ENCODE peak calls at places on chromosomes 5 and 9, in eight cellular contexts. Y, E, M, J, K, U, V and Q are unnamed samples.

GRCh38 chr5:5456858-5457257 is 34.4 kb downstream of the ICE1 start:
- DNase-seq in Y (no peak), E (no peak), M (no peak), J (peak), K (no peak), U (no peak), V (no peak), Q (no peak)

GRCh38 chr9:106862115-106862945 is 636 bp upstream of the ZNF462 start:
- DNase-seq in Y (peak), E (peak), M (peak), J (peak), K (peak), U (peak), V (peak), Q (peak)

GRCh38 chr5:138972836-138973235 is 97.7 kb upstream of the LRRTM2 start:
- DNase-seq in Y (no peak), E (no peak), M (no peak), J (no peak), K (no peak), U (no peak), V (no peak), Q (no peak)

GRCh38 chr5:39775458-39776365 is 350.9 kb upstream of the DAB2 start:
- DNase-seq in Y (no peak), E (peak), M (peak), J (peak), K (no peak), U (peak), V (no peak), Q (no peak)

GRCh38 chr9:108634164-108634563 is 221.6 kb downstream of the ACTL7B start:
- DNase-seq in Y (no peak), E (no peak), M (peak), J (peak), K (no peak), U (peak), V (no peak), Q (no peak)

GRCh38 chr5:157328277-157328912 is 62.5 kb downstream of the CYFIP2 start:
- DNase-seq in Y (peak), E (peak), M (peak), J (peak), K (no peak), U (peak), V (peak), Q (peak)

GRCh38 chr9:72633966-72634365 is 112.6 kb downstream of the TMC1 start:
- DNase-seq in Y (no peak), E (peak), M (peak), J (peak), K (no peak), U (peak), V (no peak), Q (no peak)

GRCh38 chr5:123304777-123305316 is 118.4 kb downstream of the CEP120 start:
- DNase-seq in Y (no peak), E (no peak), M (no peak), J (no peak), K (no peak), U (no peak), V (no peak), Q (no peak)

GRCh38 chr9:34651286-34651685 is 699 bp upstream of the IL11RA start:
- DNase-seq in Y (no peak), E (peak), M (peak), J (no peak), K (no peak), U (peak), V (no peak), Q (no peak)

GRCh38 chr5:143182901-143183820 is 220.3 kb downstream of the NR3C1 start:
- DNase-seq in Y (no peak), E (peak), M (no peak), J (no peak), K (peak), U (no peak), V (no peak), Q (no peak)

GRCh38 chr5:14574891-14575496 is 6.6 kb upstream of the OTULINL start:
- DNase-seq in Y (no peak), E (no peak), M (no peak), J (peak), K (no peak), U (peak), V (no peak), Q (no peak)

GRCh38 chr5:179908528-179908927 is 831 bp upstream of the TBC1D9B start:
- DNase-seq in Y (no peak), E (no peak), M (no peak), J (no peak), K (no peak), U (no peak), V (peak), Q (peak)

GRCh38 chr9:23551929-23552707 is 273.9 kb downstream of the ELAVL2 start:
- DNase-seq in Y (no peak), E (no peak), M (no peak), J (no peak), K (no peak), U (no peak), V (no peak), Q (no peak)

GRCh38 chr9:113879906-113880305 is 3.8 kb downstream of the ZNF618 start:
- DNase-seq in Y (no peak), E (peak), M (no peak), J (no peak), K (no peak), U (no peak), V (no peak), Q (no peak)

GRCh38 chr9:131289301-131290038 is at the start of gene PLPP7:
- DNase-seq in Y (no peak), E (peak), M (peak), J (no peak), K (peak), U (no peak), V (peak), Q (no peak)

GRCh38 chr9:116937361-116937760 is 250.3 kb downstream of the TRIM32 start:
- DNase-seq in Y (no peak), E (peak), M (no peak), J (peak), K (no peak), U (no peak), V (no peak), Q (no peak)

GRCh38 chr9:133107961-133108793 is 12.9 kb downstream of the RALGDS start:
- DNase-seq in Y (no peak), E (no peak), M (no peak), J (no peak), K (no peak), U (no peak), V (no peak), Q (no peak)

GRCh38 chr5:31531543-31531887 is 378 bp downstream of the DROSHA start:
- DNase-seq in Y (peak), E (no peak), M (peak), J (peak), K (no peak), U (no peak), V (peak), Q (no peak)

GRCh38 chr9:33416996-33417395 is 14.6 kb upstream of the AQP7 start:
- DNase-seq in Y (no peak), E (no peak), M (no peak), J (no peak), K (no peak), U (no peak), V (no peak), Q (no peak)

GRCh38 chr9:14480561-14480960 is 166.6 kb upstream of the NFIB start:
- DNase-seq in Y (no peak), E (no peak), M (no peak), J (no peak), K (no peak), U (no peak), V (no peak), Q (no peak)

GRCh38 chr5:68884893-68885292 is 208.9 kb upstream of the SLC30A5 start:
- DNase-seq in Y (no peak), E (no peak), M (no peak), J (peak), K (no peak), U (peak), V (no peak), Q (no peak)

GRCh38 chr5:172502969-172503368 is 48.6 kb upstream of the SH3PXD2B start:
- DNase-seq in Y (peak), E (no peak), M (no peak), J (peak), K (no peak), U (no peak), V (no peak), Q (peak)

GRCh38 chr9:81002920-81003319 is 686.4 kb downstream of the TLE1 start:
- DNase-seq in Y (no peak), E (no peak), M (no peak), J (no peak), K (no peak), U (no peak), V (no peak), Q (no peak)

GRCh38 chr9:4680750-4681149 is 1.4 kb downstream of the CDC37L1 start:
- DNase-seq in Y (no peak), E (peak), M (peak), J (no peak), K (no peak), U (peak), V (no peak), Q (no peak)

GRCh38 chr5:56259002-56259511 is 25.9 kb upstream of the ANKRD55 start:
- DNase-seq in Y (no peak), E (peak), M (peak), J (peak), K (no peak), U (peak), V (no peak), Q (no peak)

GRCh38 chr9:136258786-136259516 is 13.3 kb upstream of the QSOX2 start:
- DNase-seq in Y (no peak), E (no peak), M (no peak), J (no peak), K (no peak), U (no peak), V (no peak), Q (no peak)

GRCh38 chr5:1090538-1090937 is 21.3 kb downstream of the SLC12A7 start:
- DNase-seq in Y (no peak), E (peak), M (no peak), J (no peak), K (no peak), U (no peak), V (no peak), Q (no peak)

GRCh38 chr9:135075234-135076142 is 12.0 kb upstream of the OLFM1 start:
- DNase-seq in Y (peak), E (no peak), M (peak), J (no peak), K (peak), U (no peak), V (peak), Q (no peak)

GRCh38 chr9:3224931-3225330 is 300.9 kb downstream of the RFX3 start:
- DNase-seq in Y (no peak), E (no peak), M (no peak), J (no peak), K (no peak), U (no peak), V (no peak), Q (no peak)

GRCh38 chr9:87950296-87950695 is 24.0 kb downstream of the CDK20 start:
- DNase-seq in Y (no peak), E (no peak), M (no peak), J (no peak), K (no peak), U (no peak), V (no peak), Q (no peak)

GRCh38 chr9:138075496-138075895 is 197.9 kb downstream of the CACNA1B start:
- DNase-seq in Y (peak), E (no peak), M (no peak), J (no peak), K (no peak), U (no peak), V (no peak), Q (no peak)

GRCh38 chr5:96579711-96580110 is 82.5 kb upstream of the CAST start:
- DNase-seq in Y (no peak), E (no peak), M (no peak), J (no peak), K (no peak), U (no peak), V (no peak), Q (no peak)

GRCh38 chr9:116157436-116158138 is 4.0 kb downstream of the PAPPA start:
- DNase-seq in Y (no peak), E (peak), M (peak), J (no peak), K (no peak), U (no peak), V (peak), Q (no peak)

GRCh38 chr5:172729588-172729987 is 41.4 kb downstream of the DUSP1 start:
- DNase-seq in Y (no peak), E (no peak), M (no peak), J (no peak), K (no peak), U (no peak), V (no peak), Q (no peak)

GRCh38 chr5:140882591-140882899 is 621 bp downstream of the PCDHA13 start:
- DNase-seq in Y (no peak), E (no peak), M (no peak), J (peak), K (no peak), U (peak), V (no peak), Q (no peak)

GRCh38 chr5:135372654-135373381 is 26.2 kb downstream of the MACROH2A1 start:
- DNase-seq in Y (no peak), E (no peak), M (no peak), J (no peak), K (no peak), U (no peak), V (no peak), Q (no peak)

GRCh38 chr5:27682600-27682999 is 644.2 kb upstream of the CDH9 start:
- DNase-seq in Y (no peak), E (no peak), M (no peak), J (peak), K (no peak), U (peak), V (no peak), Q (no peak)

GRCh38 chr5:62306494-62307363 is 723 bp downstream of the KIF2A start:
- DNase-seq in Y (peak), E (peak), M (peak), J (no peak), K (no peak), U (peak), V (peak), Q (peak)

GRCh38 chr9:70121818-70122436 is 78.3 kb downstream of the MAMDC2 start:
- DNase-seq in Y (no peak), E (peak), M (peak), J (peak), K (no peak), U (no peak), V (no peak), Q (no peak)

GRCh38 chr5:167573274-167574127 is 717.9 kb upstream of the WWC1 start:
- DNase-seq in Y (peak), E (peak), M (peak), J (peak), K (no peak), U (peak), V (peak), Q (no peak)
- TF ChIP-seq CTCF in Y (no peak), E (no peak), M (peak), J (no peak), K (no peak), U (no peak), V (no peak), Q (no peak)

GRCh38 chr5:177497297-177498012 is at the start of gene PDLIM7:
- DNase-seq in Y (peak), E (peak), M (peak), J (peak), K (peak), U (peak), V (peak), Q (peak)
- TF ChIP-seq CTCF in Y (no peak), E (no peak), M (peak), J (peak), K (peak), U (no peak), V (no peak), Q (peak)

GRCh38 chr9:89175739-89176360 is 2.8 kb downstream of the SHC3 start:
- DNase-seq in Y (no peak), E (no peak), M (peak), J (no peak), K (no peak), U (no peak), V (no peak), Q (no peak)

GRCh38 chr9:89178162-89179120 is at the start of gene SHC3:
- DNase-seq in Y (no peak), E (peak), M (peak), J (no peak), K (no peak), U (no peak), V (peak), Q (peak)

GRCh38 chr9:89177401-89178161 is 1.0 kb downstream of the SHC3 start:
- DNase-seq in Y (peak), E (no peak), M (peak), J (no peak), K (no peak), U (no peak), V (peak), Q (peak)

GRCh38 chr9:89179535-89179919 is 909 bp upstream of the SHC3 start:
- DNase-seq in Y (no peak), E (peak), M (peak), J (peak), K (no peak), U (no peak), V (peak), Q (no peak)

GRCh38 chr9:89177021-89177400 is 1.6 kb downstream of the SHC3 start:
- DNase-seq in Y (no peak), E (peak), M (peak), J (no peak), K (no peak), U (no peak), V (no peak), Q (no peak)
- TF ChIP-seq CTCF in Y (no peak), E (peak), M (no peak), J (no peak), K (no peak), U (no peak), V (no peak), Q (no peak)

GRCh38 chr9:36905101-36906066 is 128.7 kb downstream of the PAX5 start:
- DNase-seq in Y (no peak), E (no peak), M (no peak), J (no peak), K (no peak), U (no peak), V (no peak), Q (no peak)
- TF ChIP-seq CTCF in Y (peak), E (no peak), M (no peak), J (peak), K (no peak), U (no peak), V (peak), Q (peak)

GRCh38 chr5:165029471-165029870 is 1524.1 kb downstream of the MAT2B start:
- DNase-seq in Y (no peak), E (peak), M (no peak), J (no peak), K (no peak), U (peak), V (peak), Q (no peak)
- TF ChIP-seq CTCF in Y (no peak), E (peak), M (no peak), J (no peak), K (peak), U (peak), V (peak), Q (peak)

GRCh38 chr5:163189023-163189553 is 248.3 kb upstream of the CCNG1 start:
- DNase-seq in Y (no peak), E (no peak), M (no peak), J (no peak), K (no peak), U (no peak), V (no peak), Q (no peak)
- TF ChIP-seq CTCF in Y (no peak), E (no peak), M (no peak), J (no peak), K (no peak), U (no peak), V (no peak), Q (no peak)

DNA sequence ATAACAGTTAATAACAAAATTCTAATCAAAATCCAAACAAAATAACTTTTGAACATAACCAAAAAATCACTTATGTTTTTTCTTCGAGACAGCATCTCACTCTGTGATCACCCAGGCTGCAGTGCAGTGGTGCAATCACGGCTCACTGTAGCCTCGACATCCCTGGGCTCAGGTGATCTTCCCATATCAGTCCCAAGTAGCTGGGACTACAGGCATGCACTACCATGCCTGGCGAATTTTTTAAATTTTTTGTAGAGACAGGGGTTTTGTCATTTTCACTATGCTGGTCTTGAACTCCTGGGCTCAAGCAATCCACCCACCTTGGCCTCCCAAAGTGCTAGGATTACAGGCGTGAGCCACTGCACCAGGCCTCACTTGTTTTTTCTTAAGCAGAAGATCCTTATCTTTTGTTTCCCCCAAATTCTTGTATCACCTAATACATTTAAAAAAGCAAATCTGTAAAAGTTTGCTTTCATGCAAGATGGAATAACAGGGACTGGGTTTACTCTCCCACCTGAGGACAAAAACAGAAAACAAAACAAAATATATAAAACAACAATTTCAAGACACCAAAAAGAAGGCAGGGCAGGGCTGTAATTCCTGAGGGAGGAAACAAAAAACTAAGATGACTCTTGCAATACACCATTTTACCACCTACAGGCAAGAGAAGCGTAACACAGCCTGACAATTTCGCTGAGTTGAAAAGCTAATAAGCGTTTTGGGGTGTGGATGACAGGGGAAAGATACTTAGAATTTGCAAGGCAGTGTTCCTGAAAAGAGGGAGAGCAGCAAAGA is 71.4 kb downstream of the RAPGEF6 start:
- DNase-seq in Y (no peak), E (no peak), M (no peak), J (no peak), K (no peak), U (no peak), V (no peak), Q (no peak)
- TF ChIP-seq CTCF in Y (no peak), E (no peak), M (no peak), J (no peak), K (no peak), U (no peak), V (no peak), Q (peak)

GRCh38 chr9:90960941-90961340 is 159.3 kb downstream of the SYK start:
- DNase-seq in Y (no peak), E (no peak), M (peak), J (no peak), K (no peak), U (peak), V (no peak), Q (no peak)
- TF ChIP-seq CTCF in Y (no peak), E (no peak), M (no peak), J (no peak), K (no peak), U (no peak), V (no peak), Q (no peak)

DNA sequence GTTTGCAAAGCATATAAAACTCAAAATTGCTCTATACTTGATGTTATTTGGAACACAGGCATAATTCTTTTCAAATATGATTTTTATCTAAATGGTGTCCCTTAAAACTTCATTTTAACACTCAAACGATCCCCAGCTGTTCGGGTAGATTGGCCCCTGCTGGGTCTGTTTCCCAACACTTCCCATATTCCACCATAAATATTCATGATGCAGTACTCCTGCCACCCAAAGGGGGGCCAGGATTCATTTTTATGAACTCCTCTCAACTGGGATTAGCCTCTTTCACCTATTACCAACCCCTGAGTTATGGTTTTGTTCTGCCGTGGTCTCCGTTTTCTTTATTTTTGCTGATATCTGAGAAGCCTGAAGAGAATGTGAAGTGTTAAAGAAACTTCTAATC is 383.9 kb downstream of the DMRT2 start:
- DNase-seq in Y (no peak), E (no peak), M (peak), J (peak), K (no peak), U (peak), V (no peak), Q (no peak)
- TF ChIP-seq CTCF in Y (peak), E (no peak), M (peak), J (peak), K (no peak), U (peak), V (peak), Q (peak)